ENCODE peak calls at places on chromosomes 12 and 14, in eight cellular contexts. W, V, O, M, Y, S, N and U are unnamed samples.

GRCh38 chr12:125186471-125187147 is 121.4 kb downstream of the AACS start:
- DNase-seq in W (no peak), V (no peak), N (no peak), Y (no peak), M (no peak), S (no peak), O (no peak), U (no peak)

GRCh38 chr14:104086210-104086660 is 735 bp downstream of the ASPG start:
- DNase-seq in S (no peak), W (no peak), V (no peak), M (no peak), O (peak), N (no peak), Y (no peak), U (no peak)

GRCh38 chr14:104003616-104004015 is 61.3 kb upstream of the RD3L start:
- DNase-seq in S (no peak), W (no peak), V (no peak), N (no peak), M (no peak), O (no peak), Y (no peak), U (no peak)

GRCh38 chr12:51071663-51072062 is 11.7 kb downstream of the CSRNP2 start:
- DNase-seq in V (no peak), S (no peak), Y (no peak), N (no peak), W (no peak), M (no peak), O (peak), U (no peak)

GRCh38 chr12:116314477-116314876 is 37.0 kb upstream of the MED13L start:
- DNase-seq in O (no peak), W (no peak), V (no peak), M (no peak), Y (no peak), N (no peak), S (no peak), U (no peak)

GRCh38 chr14:63212776-63213500 is 8.7 kb downstream of the RHOJ start:
- DNase-seq in V (no peak), Y (no peak), W (no peak), O (no peak), M (no peak), N (no peak), S (no peak), U (no peak)

GRCh38 chr12:116916714-116917114 is 6.0 kb downstream of the FBXW8 start:
- DNase-seq in S (peak), W (no peak), M (peak), N (peak), Y (no peak), O (no peak), V (no peak), U (no peak)

GRCh38 chr14:88454886-88455285 is 69.4 kb downstream of the SPATA7 start:
- DNase-seq in O (no peak), S (no peak), M (no peak), V (no peak), W (no peak), Y (no peak), N (no peak), U (no peak)

GRCh38 chr12:129723260-129723659 is 180.6 kb downstream of the TMEM132D start:
- DNase-seq in W (no peak), M (no peak), Y (no peak), V (no peak), S (no peak), O (no peak), N (no peak), U (no peak)

GRCh38 chr12:56230449-56231183 is 765 bp downstream of the SLC39A5 start:
- DNase-seq in M (no peak), V (no peak), S (no peak), Y (no peak), O (peak), W (no peak), N (no peak), U (no peak)

GRCh38 chr14:98785578-98785977 is 486.4 kb downstream of the BCL11B start:
- DNase-seq in M (no peak), S (no peak), N (no peak), W (no peak), O (no peak), Y (no peak), V (no peak), U (no peak)

GRCh38 chr12:104154286-104154685 is 16.3 kb upstream of the NFYB start:
- DNase-seq in N (no peak), S (no peak), O (no peak), M (no peak), Y (no peak), V (no peak), W (no peak), U (no peak)

GRCh38 chr12:1531160-1531653 is 63.2 kb downstream of the FBXL14 start:
- DNase-seq in W (peak), N (no peak), S (no peak), M (no peak), Y (no peak), V (no peak), O (no peak), U (no peak)

GRCh38 chr14:65847065-65847847 is 434.7 kb downstream of the FUT8 start:
- DNase-seq in M (no peak), W (no peak), N (no peak), Y (peak), V (no peak), O (no peak), S (no peak), U (no peak)

GRCh38 chr14:98931911-98932310 is 340.1 kb downstream of the BCL11B start:
- DNase-seq in Y (peak), W (no peak), O (no peak), M (no peak), N (no peak), S (no peak), V (no peak), U (no peak)

GRCh38 chr12:8493084-8493483 is 20.2 kb upstream of the CLEC4D start:
- DNase-seq in W (no peak), N (no peak), O (no peak), M (no peak), S (no peak), V (no peak), Y (no peak), U (no peak)

GRCh38 chr14:95516554-95517209 is at the start of gene SYNE3:
- DNase-seq in V (peak), S (no peak), W (peak), M (peak), O (no peak), Y (no peak), N (peak), U (no peak)

GRCh38 chr12:88947486-88948043 is 367.3 kb upstream of the KITLG start:
- DNase-seq in O (no peak), W (no peak), Y (no peak), V (no peak), S (no peak), N (no peak), M (no peak), U (no peak)

GRCh38 chr12:125021771-125022170 is 28.3 kb downstream of the BRI3BP start:
- DNase-seq in N (no peak), M (no peak), O (no peak), W (no peak), S (no peak), V (no peak), Y (no peak), U (no peak)

GRCh38 chr12:109804820-109805761 is 28.1 kb downstream of the TRPV4 start:
- DNase-seq in W (peak), N (peak), V (peak), M (peak), O (peak), Y (peak), S (peak), U (peak)

GRCh38 chr12:103241184-103241583 is 254.6 kb downstream of the C12orf42 start:
- DNase-seq in M (no peak), V (no peak), Y (no peak), N (no peak), W (no peak), S (peak), O (no peak), U (no peak)

GRCh38 chr12:120090626-120091295 is 25.8 kb downstream of the RAB35 start:
- DNase-seq in M (no peak), W (no peak), O (no peak), Y (no peak), V (no peak), S (no peak), N (no peak), U (no peak)

GRCh38 chr12:7155471-7156034 is 25.4 kb downstream of the CLSTN3 start:
- DNase-seq in S (no peak), V (no peak), W (no peak), Y (no peak), O (no peak), M (no peak), N (peak), U (no peak)

GRCh38 chr12:102522768-102523167 is 42.4 kb upstream of the IGF1 start:
- DNase-seq in Y (no peak), V (no peak), M (no peak), S (no peak), N (no peak), W (no peak), O (no peak), U (no peak)

GRCh38 chr14:104753528-104754212 is 723 bp downstream of the SIVA1 start:
- DNase-seq in V (no peak), S (no peak), M (no peak), O (no peak), N (no peak), W (no peak), Y (no peak), U (no peak)

GRCh38 chr14:63940387-63940786 is 87.6 kb downstream of the SYNE2 start:
- DNase-seq in S (no peak), W (no peak), O (no peak), Y (no peak), N (no peak), M (no peak), V (no peak), U (no peak)

GRCh38 chr12:53729659-53730058 is 2.4 kb upstream of the CALCOCO1 start:
- DNase-seq in V (no peak), O (no peak), W (no peak), Y (no peak), M (no peak), N (no peak), S (no peak), U (no peak)